ENCODE peak calls at places on chromosomes 6 and 20, in ten cellular contexts. One of them, this sample, is unnamed.

GRCh38 chr6:131654326-131654725 is 17.2 kb downstream of the ENPP3 start:
- DNase-seq in fibroblast of lung: no peak
- DNase-seq in ovary: no peak
- DNase-seq in testis: no peak
- DNase-seq in heart left ventricle: no peak
- DNase-seq in lung: no peak
- DNase-seq in left ventricle myocardium inferior: no peak
- DNase-seq in Peyer's patch: no peak
- DNase-seq in bronchial epithelial cell: peak
- DNase-seq in esophagus squamous epithelium: no peak
- DNase-seq in this sample: no peak

GRCh38 chr20:62585571-62585970 is 56.7 kb upstream of the SLCO4A1 start:
- DNase-seq in fibroblast of lung: no peak
- DNase-seq in ovary: no peak
- DNase-seq in testis: no peak
- DNase-seq in heart left ventricle: peak
- DNase-seq in lung: no peak
- DNase-seq in left ventricle myocardium inferior: no peak
- DNase-seq in Peyer's patch: no peak
- DNase-seq in bronchial epithelial cell: no peak
- DNase-seq in esophagus squamous epithelium: no peak
- DNase-seq in this sample: no peak

GRCh38 chr6:35051997-35052583 is 89.0 kb downstream of the TCP11 start:
- DNase-seq in fibroblast of lung: no peak
- DNase-seq in ovary: no peak
- DNase-seq in testis: no peak
- DNase-seq in heart left ventricle: no peak
- DNase-seq in lung: no peak
- DNase-seq in left ventricle myocardium inferior: no peak
- DNase-seq in Peyer's patch: no peak
- DNase-seq in bronchial epithelial cell: no peak
- DNase-seq in esophagus squamous epithelium: no peak
- DNase-seq in this sample: no peak

GRCh38 chr6:169158182-169158573 is 95.5 kb downstream of the THBS2 start:
- DNase-seq in fibroblast of lung: peak
- DNase-seq in ovary: peak
- DNase-seq in testis: peak
- DNase-seq in heart left ventricle: peak
- DNase-seq in lung: peak
- DNase-seq in left ventricle myocardium inferior: peak
- DNase-seq in Peyer's patch: no peak
- DNase-seq in bronchial epithelial cell: no peak
- DNase-seq in esophagus squamous epithelium: no peak
- DNase-seq in this sample: peak

GRCh38 chr20:57792386-57793095 is 82.7 kb upstream of the PMEPA1 start:
- DNase-seq in fibroblast of lung: no peak
- DNase-seq in ovary: no peak
- DNase-seq in testis: no peak
- DNase-seq in heart left ventricle: no peak
- DNase-seq in lung: no peak
- DNase-seq in left ventricle myocardium inferior: no peak
- DNase-seq in Peyer's patch: no peak
- DNase-seq in bronchial epithelial cell: peak
- DNase-seq in esophagus squamous epithelium: no peak
- DNase-seq in this sample: no peak

GRCh38 chr20:49620364-49621240 is 52.7 kb upstream of the PTGIS start:
- DNase-seq in fibroblast of lung: no peak
- DNase-seq in ovary: no peak
- DNase-seq in testis: no peak
- DNase-seq in heart left ventricle: no peak
- DNase-seq in lung: no peak
- DNase-seq in left ventricle myocardium inferior: no peak
- DNase-seq in Peyer's patch: no peak
- DNase-seq in bronchial epithelial cell: no peak
- DNase-seq in esophagus squamous epithelium: no peak
- DNase-seq in this sample: no peak

GRCh38 chr6:55395836-55396235 is 68.6 kb downstream of the GFRAL start:
- DNase-seq in fibroblast of lung: peak
- DNase-seq in ovary: no peak
- DNase-seq in testis: no peak
- DNase-seq in heart left ventricle: no peak
- DNase-seq in lung: no peak
- DNase-seq in left ventricle myocardium inferior: no peak
- DNase-seq in Peyer's patch: no peak
- DNase-seq in bronchial epithelial cell: no peak
- DNase-seq in esophagus squamous epithelium: no peak
- DNase-seq in this sample: no peak

GRCh38 chr6:170404036-170404435 is 97.5 kb downstream of the FAM120B start:
- DNase-seq in fibroblast of lung: no peak
- DNase-seq in ovary: no peak
- DNase-seq in testis: no peak
- DNase-seq in heart left ventricle: no peak
- DNase-seq in lung: no peak
- DNase-seq in left ventricle myocardium inferior: no peak
- DNase-seq in Peyer's patch: no peak
- DNase-seq in bronchial epithelial cell: no peak
- DNase-seq in esophagus squamous epithelium: no peak
- DNase-seq in this sample: no peak

GRCh38 chr20:15643713-15644112 is 929.5 kb downstream of the KIF16B start:
- DNase-seq in fibroblast of lung: peak
- DNase-seq in ovary: no peak
- DNase-seq in testis: no peak
- DNase-seq in heart left ventricle: no peak
- DNase-seq in lung: no peak
- DNase-seq in left ventricle myocardium inferior: no peak
- DNase-seq in Peyer's patch: no peak
- DNase-seq in bronchial epithelial cell: peak
- DNase-seq in esophagus squamous epithelium: no peak
- DNase-seq in this sample: peak
- TF ChIP-seq CTCF in fibroblast of lung: peak
- TF ChIP-seq CTCF in ovary: no peak
- TF ChIP-seq CTCF in testis: no peak
- TF ChIP-seq CTCF in heart left ventricle: no peak
- TF ChIP-seq CTCF in lung: no peak
- TF ChIP-seq CTCF in left ventricle myocardium inferior: no peak
- TF ChIP-seq CTCF in Peyer's patch: no peak
- TF ChIP-seq CTCF in bronchial epithelial cell: peak
- TF ChIP-seq CTCF in esophagus squamous epithelium: no peak
- TF ChIP-seq CTCF in this sample: peak

GRCh38 chr6:42226251-42227143 is 8.8 kb upstream of the MRPS10 start:
- DNase-seq in fibroblast of lung: peak
- DNase-seq in ovary: no peak
- DNase-seq in testis: no peak
- DNase-seq in heart left ventricle: no peak
- DNase-seq in lung: no peak
- DNase-seq in left ventricle myocardium inferior: no peak
- DNase-seq in Peyer's patch: peak
- DNase-seq in bronchial epithelial cell: peak
- DNase-seq in esophagus squamous epithelium: no peak
- DNase-seq in this sample: peak

GRCh38 chr6:42225043-42225368 is 7.3 kb upstream of the MRPS10 start:
- DNase-seq in fibroblast of lung: no peak
- DNase-seq in ovary: no peak
- DNase-seq in testis: no peak
- DNase-seq in heart left ventricle: no peak
- DNase-seq in lung: no peak
- DNase-seq in left ventricle myocardium inferior: no peak
- DNase-seq in Peyer's patch: no peak
- DNase-seq in bronchial epithelial cell: no peak
- DNase-seq in esophagus squamous epithelium: no peak
- DNase-seq in this sample: no peak

GRCh38 chr6:42225419-42225818 is 7.8 kb upstream of the MRPS10 start:
- DNase-seq in fibroblast of lung: no peak
- DNase-seq in ovary: no peak
- DNase-seq in testis: no peak
- DNase-seq in heart left ventricle: no peak
- DNase-seq in lung: no peak
- DNase-seq in left ventricle myocardium inferior: no peak
- DNase-seq in Peyer's patch: no peak
- DNase-seq in bronchial epithelial cell: no peak
- DNase-seq in esophagus squamous epithelium: no peak
- DNase-seq in this sample: no peak

GRCh38 chr6:42228305-42228704 is 10.6 kb upstream of the MRPS10 start:
- DNase-seq in fibroblast of lung: no peak
- DNase-seq in ovary: no peak
- DNase-seq in testis: no peak
- DNase-seq in heart left ventricle: no peak
- DNase-seq in lung: no peak
- DNase-seq in left ventricle myocardium inferior: no peak
- DNase-seq in Peyer's patch: no peak
- DNase-seq in bronchial epithelial cell: no peak
- DNase-seq in esophagus squamous epithelium: no peak
- DNase-seq in this sample: no peak

DNA sequence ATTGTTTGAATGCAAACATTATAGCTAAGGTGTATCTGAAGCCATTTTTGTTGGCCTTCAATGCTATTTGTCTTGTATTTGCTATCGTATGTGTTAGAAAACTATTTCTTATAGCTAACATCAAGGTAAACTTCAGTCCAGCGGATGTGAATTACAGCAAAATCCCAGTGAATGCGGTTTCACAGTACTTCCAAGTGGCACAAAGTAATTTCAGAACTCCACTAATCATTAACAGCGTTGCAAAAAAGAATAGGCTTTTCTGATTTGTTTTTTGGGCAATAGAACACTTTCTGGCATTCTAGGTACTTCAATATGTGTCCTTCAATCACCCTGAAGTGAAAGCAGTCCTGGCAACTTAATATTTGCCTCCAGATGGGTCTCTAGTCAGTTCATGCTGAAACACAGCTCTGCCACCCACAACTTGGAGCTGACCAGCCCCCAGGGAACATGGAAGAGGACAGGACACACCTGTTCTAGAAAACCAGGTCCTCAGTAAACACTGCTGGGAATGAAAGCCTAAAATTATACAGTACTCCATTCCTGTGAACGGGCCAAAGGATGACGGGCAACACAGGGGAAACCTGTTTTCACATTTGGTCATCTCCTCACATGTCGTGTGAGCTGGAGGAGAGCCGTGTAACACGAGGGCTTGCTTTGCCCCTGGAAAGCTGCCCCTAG is 9.7 kb upstream of the MRPS10 start:
- DNase-seq in fibroblast of lung: no peak
- DNase-seq in ovary: no peak
- DNase-seq in testis: no peak
- DNase-seq in heart left ventricle: no peak
- DNase-seq in lung: no peak
- DNase-seq in left ventricle myocardium inferior: no peak
- DNase-seq in Peyer's patch: no peak
- DNase-seq in bronchial epithelial cell: peak
- DNase-seq in esophagus squamous epithelium: no peak
- DNase-seq in this sample: no peak
- H3K4me3 ChIP-seq in fibroblast of lung: no peak
- H3K4me3 ChIP-seq in ovary: no peak
- H3K4me3 ChIP-seq in testis: no peak
- H3K4me3 ChIP-seq in heart left ventricle: no peak
- H3K4me3 ChIP-seq in lung: no peak
- H3K4me3 ChIP-seq in left ventricle myocardium inferior: no peak
- H3K4me3 ChIP-seq in Peyer's patch: peak
- H3K4me3 ChIP-seq in bronchial epithelial cell: no peak
- H3K4me3 ChIP-seq in esophagus squamous epithelium: peak
- H3K4me3 ChIP-seq in this sample: no peak

GRCh38 chr20:33838035-33838864 is 27.1 kb downstream of the CHMP4B start:
- DNase-seq in fibroblast of lung: no peak
- DNase-seq in ovary: no peak
- DNase-seq in testis: no peak
- DNase-seq in heart left ventricle: no peak
- DNase-seq in lung: no peak
- DNase-seq in left ventricle myocardium inferior: no peak
- DNase-seq in Peyer's patch: peak
- DNase-seq in bronchial epithelial cell: peak
- DNase-seq in esophagus squamous epithelium: no peak
- DNase-seq in this sample: no peak
- TF ChIP-seq CTCF in fibroblast of lung: no peak
- TF ChIP-seq CTCF in ovary: no peak
- TF ChIP-seq CTCF in testis: no peak
- TF ChIP-seq CTCF in heart left ventricle: no peak
- TF ChIP-seq CTCF in lung: no peak
- TF ChIP-seq CTCF in left ventricle myocardium inferior: no peak
- TF ChIP-seq CTCF in Peyer's patch: no peak
- TF ChIP-seq CTCF in bronchial epithelial cell: peak
- TF ChIP-seq CTCF in esophagus squamous epithelium: no peak
- TF ChIP-seq CTCF in this sample: peak

GRCh38 chr20:3786665-3787639 is at the start of gene CENPB:
- DNase-seq in fibroblast of lung: peak
- DNase-seq in ovary: peak
- DNase-seq in testis: peak
- DNase-seq in heart left ventricle: peak
- DNase-seq in lung: peak
- DNase-seq in left ventricle myocardium inferior: peak
- DNase-seq in Peyer's patch: peak
- DNase-seq in bronchial epithelial cell: peak
- DNase-seq in esophagus squamous epithelium: peak
- DNase-seq in this sample: peak

GRCh38 chr20:3784226-3784853 is 2.2 kb downstream of the CENPB start:
- DNase-seq in fibroblast of lung: no peak
- DNase-seq in ovary: no peak
- DNase-seq in testis: no peak
- DNase-seq in heart left ventricle: peak
- DNase-seq in lung: peak
- DNase-seq in left ventricle myocardium inferior: no peak
- DNase-seq in Peyer's patch: no peak
- DNase-seq in bronchial epithelial cell: no peak
- DNase-seq in esophagus squamous epithelium: no peak
- DNase-seq in this sample: no peak

GRCh38 chr20:3786126-3786484 is 435 bp downstream of the CENPB start:
- DNase-seq in fibroblast of lung: peak
- DNase-seq in ovary: peak
- DNase-seq in testis: peak
- DNase-seq in heart left ventricle: peak
- DNase-seq in lung: no peak
- DNase-seq in left ventricle myocardium inferior: peak
- DNase-seq in Peyer's patch: peak
- DNase-seq in bronchial epithelial cell: peak
- DNase-seq in esophagus squamous epithelium: no peak
- DNase-seq in this sample: peak

GRCh38 chr20:3784863-3785239 is 1.7 kb downstream of the CENPB start:
- DNase-seq in fibroblast of lung: no peak
- DNase-seq in ovary: no peak
- DNase-seq in testis: no peak
- DNase-seq in heart left ventricle: no peak
- DNase-seq in lung: no peak
- DNase-seq in left ventricle myocardium inferior: no peak
- DNase-seq in Peyer's patch: no peak
- DNase-seq in bronchial epithelial cell: no peak
- DNase-seq in esophagus squamous epithelium: no peak
- DNase-seq in this sample: no peak

DNA sequence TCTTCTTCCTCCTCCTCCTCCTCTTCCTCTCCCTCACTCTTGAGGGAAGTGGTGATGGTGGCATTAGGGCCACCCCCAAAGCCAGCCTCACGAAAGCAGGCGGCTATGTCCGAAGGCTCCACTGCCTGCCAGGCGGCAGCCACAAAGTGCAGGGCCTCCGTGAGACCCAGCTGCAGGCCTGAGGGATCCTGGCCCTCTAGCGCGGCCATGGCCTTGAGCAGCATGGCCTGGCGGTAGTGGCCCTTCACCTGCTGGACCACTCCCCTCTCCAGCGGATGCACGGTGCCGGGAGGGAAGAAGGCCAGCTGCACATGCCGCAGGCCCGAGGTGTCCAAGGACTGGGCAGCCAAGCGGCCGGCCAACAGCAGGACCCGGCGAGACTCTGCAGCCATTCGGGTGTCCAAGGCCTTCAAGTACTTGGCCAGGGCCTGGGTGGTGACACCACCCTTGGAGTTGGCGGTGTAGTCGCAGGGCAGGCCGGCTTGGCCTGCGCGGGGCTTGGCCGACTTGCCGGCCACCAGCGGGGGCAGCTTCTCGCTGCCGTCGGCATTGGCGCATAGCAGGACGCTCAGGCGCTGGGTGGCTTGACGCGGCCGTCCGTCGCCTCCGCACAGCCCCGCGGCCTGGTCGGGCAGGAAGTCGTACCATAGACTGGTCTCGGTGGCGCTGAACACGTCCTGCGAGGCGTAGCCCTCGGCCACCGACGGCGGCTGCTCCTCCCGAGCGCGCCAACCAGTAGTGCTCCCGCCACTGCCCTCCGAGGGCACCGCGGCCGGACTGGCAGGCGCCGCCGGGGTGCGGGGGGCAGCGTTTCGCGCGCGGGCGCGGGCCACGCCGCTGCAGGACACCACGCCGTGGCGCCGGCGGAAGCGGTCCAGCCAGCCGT is 1.1 kb downstream of the CENPB start:
- DNase-seq in fibroblast of lung: no peak
- DNase-seq in ovary: no peak
- DNase-seq in testis: no peak
- DNase-seq in heart left ventricle: no peak
- DNase-seq in lung: no peak
- DNase-seq in left ventricle myocardium inferior: peak
- DNase-seq in Peyer's patch: no peak
- DNase-seq in bronchial epithelial cell: no peak
- DNase-seq in esophagus squamous epithelium: no peak
- DNase-seq in this sample: no peak
- H3K4me3 ChIP-seq in fibroblast of lung: peak
- H3K4me3 ChIP-seq in ovary: peak
- H3K4me3 ChIP-seq in testis: peak
- H3K4me3 ChIP-seq in heart left ventricle: peak
- H3K4me3 ChIP-seq in lung: peak
- H3K4me3 ChIP-seq in left ventricle myocardium inferior: peak
- H3K4me3 ChIP-seq in Peyer's patch: peak
- H3K4me3 ChIP-seq in bronchial epithelial cell: peak
- H3K4me3 ChIP-seq in esophagus squamous epithelium: peak
- H3K4me3 ChIP-seq in this sample: peak